ENCODE peak calls at places on chromosomes 2 and 18, in four cellular contexts. V is hepatocyte, W is GM23248, J is PC-3. B is an unnamed sample.
A peak's percentile ranks its signal among the peaks of the same experiment; 100 is the strongest.

GRCh38 chr2:152962446-152962845 is 244.0 kb downstream of the ARL6IP6 start:
- DNase-seq in V (no peak), W (no peak), J (peak; percentile 12), B (no peak)

GRCh38 chr2:88199912-88200682 is 30.0 kb downstream of the THNSL2 start:
- DNase-seq in V (peak; percentile 48), W (peak; percentile 43), J (no peak), B (peak; percentile 74)

GRCh38 chr2:100192825-100193224 is 50.4 kb upstream of the AFF3 start:
- DNase-seq in V (no peak), W (no peak), J (no peak), B (no peak)

GRCh38 chr2:136168605-136169210 is 50.8 kb upstream of the CXCR4 start:
- DNase-seq in V (no peak), W (no peak), J (no peak), B (peak; percentile 48)

GRCh38 chr2:237581751-237582746 is 8.5 kb downstream of the RAB17 start:
- DNase-seq in V (peak; percentile 64), W (peak; percentile 73), J (no peak), B (peak; percentile 65)

GRCh38 chr2:207530160-207531023 is 630 bp downstream of the CREB1 start:
- DNase-seq in V (peak; percentile 54), W (peak; percentile 61), J (peak; percentile 45), B (peak; percentile 86)

GRCh38 chr2:24334245-24334633 is 26.1 kb downstream of the ITSN2 start:
- DNase-seq in V (no peak), W (no peak), J (peak; percentile 35), B (no peak)

GRCh38 chr2:95525294-95526035 is 40.9 kb upstream of the TRIM43B start:
- DNase-seq in V (no peak), W (peak; percentile 35), J (peak; percentile 36), B (no peak)

GRCh38 chr2:15671842-15672815 is 80.5 kb downstream of the DDX1 start:
- DNase-seq in V (no peak), W (no peak), J (no peak), B (no peak)

GRCh38 chr2:218853766-218854165 is 5.8 kb upstream of the WNT6 start:
- DNase-seq in V (peak; percentile 60), W (peak; percentile 57), J (peak; percentile 42), B (no peak)

GRCh38 chr18:7824970-7825369 is 257.9 kb downstream of the PTPRM start:
- DNase-seq in V (no peak), W (no peak), J (no peak), B (no peak)

GRCh38 chr18:3554811-3555427 is 104.9 kb downstream of the TGIF1 start:
- DNase-seq in V (no peak), W (no peak), J (no peak), B (no peak)

GRCh38 chr2:152243723-152244122 is 68.2 kb upstream of the STAM2 start:
- DNase-seq in V (no peak), W (no peak), J (no peak), B (peak; percentile 32)

GRCh38 chr2:143171817-143172216 is 42.6 kb downstream of the ARHGAP15 start:
- DNase-seq in V (peak; percentile 19), W (peak; percentile 33), J (peak; percentile 20), B (peak; percentile 43)

GRCh38 chr2:30947686-30948085 is 140.4 kb upstream of the CAPN13 start:
- DNase-seq in V (no peak), W (peak; percentile 28), J (no peak), B (no peak)

GRCh38 chr2:239666855-239667376 is 266.1 kb upstream of the HDAC4 start:
- DNase-seq in V (no peak), W (no peak), J (no peak), B (no peak)

GRCh38 chr18:30920356-30920755 is 122.2 kb downstream of the DSC3 start:
- DNase-seq in V (no peak), W (no peak), J (no peak), B (no peak)

GRCh38 chr2:128433911-128434550 is 115.4 kb upstream of the HS6ST1 start:
- DNase-seq in V (no peak), W (no peak), J (no peak), B (no peak)

GRCh38 chr2:226300487-226300886 is 499.1 kb downstream of the IRS1 start:
- DNase-seq in V (no peak), W (no peak), J (no peak), B (no peak)

GRCh38 chr2:85744771-85745601 is 8.8 kb upstream of the ATOH8 start:
- DNase-seq in V (no peak), W (peak; percentile 96), J (no peak), B (peak; percentile 20)

GRCh38 chr18:13548106-13548819 is 178.1 kb downstream of the FAM210A start:
- DNase-seq in V (no peak), W (no peak), J (no peak), B (no peak)

GRCh38 chr2:120886967-120887672 is 151.5 kb downstream of the GLI2 start:
- DNase-seq in V (no peak), W (no peak), J (no peak), B (no peak)

GRCh38 chr2:143696651-143697050 is 567.4 kb downstream of the ARHGAP15 start:
- DNase-seq in V (no peak), W (no peak), J (no peak), B (no peak)

GRCh38 chr2:27502149-27502548 is 5.5 kb downstream of the GCKR start:
- DNase-seq in V (no peak), W (peak; percentile 66), J (no peak), B (no peak)

GRCh38 chr2:240131941-240132650 is 4.0 kb downstream of the COPS9 start:
- DNase-seq in V (no peak), W (no peak), J (no peak), B (peak; percentile 33)

GRCh38 chr18:23493654-23494053 is 9.7 kb upstream of the RMC1 start:
- DNase-seq in V (no peak), W (no peak), J (no peak), B (peak; percentile 93)

GRCh38 chr2:106941372-106941993 is 55.5 kb upstream of the ST6GAL2 start:
- DNase-seq in V (no peak), W (no peak), J (no peak), B (no peak)

GRCh38 chr2:38446418-38446817 is 69.3 kb upstream of the ATL2 start:
- DNase-seq in V (no peak), W (no peak), J (no peak), B (peak; percentile 18)
- TF ChIP-seq EZH2phosphoT487 in V (no peak), W (no peak), J (no peak), B (no peak)

GRCh38 chr2:216082388-216082733 is 642 bp downstream of the TMEM169 start:
- DNase-seq in V (no peak), W (no peak), J (no peak), B (no peak)

GRCh38 chr2:216082805-216083204 is 1.1 kb downstream of the TMEM169 start:
- DNase-seq in V (no peak), W (no peak), J (no peak), B (peak; percentile 32)

GRCh38 chr2:216081012-216081411 is 597 bp downstream of the PECR start:
- DNase-seq in V (no peak), W (no peak), J (peak; percentile 5), B (no peak)

GRCh38 chr2:216083464-216084279 is 2.0 kb downstream of the TMEM169 start:
- DNase-seq in V (no peak), W (peak; percentile 49), J (no peak), B (peak; percentile 87)

GRCh38 chr2:216081487-216082387 is at the start of the genes PECR and TMEM169:
- DNase-seq in V (peak; percentile 86), W (peak; percentile 82), J (peak; percentile 67), B (peak; percentile 93)
- TF ChIP-seq EZH2 in V (no peak), W (no peak), J (no peak), B (no peak)

DNA sequence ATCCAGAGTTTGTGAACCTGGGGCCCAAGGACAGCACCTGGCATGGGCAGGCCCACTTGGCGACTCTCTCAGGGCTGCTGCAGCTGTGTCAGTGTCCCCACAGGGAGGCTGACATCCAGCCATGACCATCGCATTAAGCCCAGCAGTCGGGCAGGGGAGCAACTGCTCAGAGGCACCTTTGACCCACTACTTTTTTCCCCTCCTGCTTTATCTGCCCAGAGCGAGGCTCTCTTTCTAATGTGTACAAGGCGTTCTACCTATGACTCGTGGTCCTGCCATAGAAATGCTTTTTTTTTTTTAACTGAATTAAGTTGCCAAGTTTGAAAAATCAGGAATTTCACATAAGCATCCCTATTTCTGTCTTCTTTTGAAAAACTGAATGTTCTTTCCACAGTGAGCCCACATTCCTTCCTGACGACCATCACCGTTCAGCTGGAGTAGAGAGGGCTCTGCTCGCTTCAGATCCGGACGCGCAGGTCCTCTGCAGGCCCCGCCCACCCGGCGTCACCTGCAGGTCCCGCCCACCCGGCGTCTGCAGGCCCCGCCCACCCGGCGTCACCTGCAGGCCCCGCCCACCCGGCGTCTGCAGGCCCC is 403 bp upstream of the CLUL1 start:
- DNase-seq in V (peak; percentile 86), W (peak; percentile 35), J (peak; percentile 61), B (peak; percentile 87)
- TF ChIP-seq EZH2phosphoT487 in V (no peak), W (no peak), J (no peak), B (no peak)

GRCh38 chr18:37533647-37534565 is 31.7 kb downstream of the CELF4 start:
- DNase-seq in V (no peak), W (peak; percentile 22), J (no peak), B (no peak)
- TF ChIP-seq EZH2 in V (no peak), W (no peak), J (no peak), B (no peak)

DNA sequence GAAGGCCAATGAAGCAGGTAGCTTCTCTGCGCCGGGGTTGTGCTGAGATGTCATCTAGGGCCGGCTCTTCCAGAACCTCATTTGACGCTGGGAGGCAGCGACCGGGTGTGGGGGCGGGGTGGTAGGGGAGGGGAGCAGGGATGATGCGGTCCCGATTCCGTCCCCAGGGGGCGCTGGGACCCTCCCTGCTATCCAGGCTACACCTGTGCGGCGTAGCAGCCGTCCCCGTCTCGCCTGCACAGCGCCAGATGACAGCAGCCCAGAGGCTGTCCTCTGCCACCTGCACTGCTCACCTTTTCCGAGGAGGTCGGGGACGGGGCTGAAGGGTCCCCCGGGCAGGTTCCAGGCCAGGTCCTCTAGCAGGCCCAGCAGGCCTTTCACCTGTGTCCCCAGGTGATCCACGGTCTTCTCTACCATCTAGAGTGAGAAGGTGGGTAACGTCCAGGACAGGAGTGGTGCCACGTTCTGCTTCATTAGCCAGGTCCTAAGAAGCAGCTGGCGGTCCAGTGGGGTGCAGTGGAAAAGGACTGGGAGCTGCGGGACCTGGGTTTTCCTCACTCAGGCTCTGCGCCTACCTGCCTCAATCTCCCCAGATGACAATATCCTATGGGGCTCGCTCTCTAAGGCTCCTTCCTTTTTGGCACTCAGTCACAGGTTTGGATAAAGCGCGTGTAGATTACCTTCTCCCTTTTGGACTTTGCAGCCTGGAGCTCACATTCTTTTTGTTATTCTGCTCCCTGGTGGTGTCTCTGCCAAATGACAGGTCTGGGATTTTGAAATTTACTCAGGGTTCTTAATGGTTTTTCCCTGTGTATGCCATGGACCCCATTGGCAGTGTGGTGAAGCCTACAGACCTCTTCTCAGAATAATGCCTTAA is 56.0 kb upstream of the RAB6C start:
- DNase-seq in V (peak; percentile 67), W (peak; percentile 65), J (peak; percentile 68), B (peak; percentile 84)
- TF ChIP-seq EZH2phosphoT487 in V (no peak), W (no peak), J (no peak), B (peak; percentile 25)

B was measured in neural progenitor cell.